ENCODE peak calls at places on chromosomes 6 and 20, in eight cellular contexts. U is endothelial cell of umbilical vein, X is upper lobe of right lung, G is IMR-90, J is lower lobe of right lung, E is sigmoid colon, I is gastrocnemius medialis, A is right atrium auricular region. M is an unnamed sample.
A peak's percentile ranks its signal among the peaks of the same experiment; 100 is the strongest.

GRCh38 chr6:169491482-169491881 is 210.3 kb downstream of the WDR27 start:
- DNase-seq in U (no peak), X (no peak), G (no peak), J (no peak), E (no peak), I (no peak), A (no peak), M (no peak)

GRCh38 chr20:3846740-3847418 is at the start of gene MAVS:
- DNase-seq in U (peak; percentile 84), X (peak; percentile 96), G (peak; percentile 70), J (peak; percentile 92), E (peak; percentile 94), I (peak; percentile 79), A (peak; percentile 85), M (no peak)

GRCh38 chr6:130202782-130203181 is 20.0 kb downstream of the SAMD3 start:
- DNase-seq in U (no peak), X (no peak), G (no peak), J (no peak), E (no peak), I (no peak), A (no peak), M (no peak)

GRCh38 chr20:39318911-39319310 is 356.8 kb downstream of the DHX35 start:
- DNase-seq in U (no peak), X (no peak), G (no peak), J (no peak), E (no peak), I (no peak), A (no peak), M (no peak)

GRCh38 chr6:36463686-36464085 is 20.9 kb downstream of the KCTD20 start:
- DNase-seq in U (no peak), X (no peak), G (peak; percentile 55), J (no peak), E (no peak), I (no peak), A (no peak), M (no peak)

GRCh38 chr6:11428895-11429294 is 108.7 kb upstream of the TMEM170B start:
- DNase-seq in U (no peak), X (no peak), G (peak; percentile 76), J (no peak), E (no peak), I (no peak), A (no peak), M (peak; percentile 93)

GRCh38 chr6:71203211-71203610 is 85.4 kb upstream of the OGFRL1 start:
- DNase-seq in U (no peak), X (no peak), G (no peak), J (no peak), E (no peak), I (no peak), A (no peak), M (no peak)

GRCh38 chr6:165031491-165031890 is 277.9 kb downstream of the C6orf118 start:
- DNase-seq in U (no peak), X (no peak), G (no peak), J (no peak), E (no peak), I (no peak), A (no peak), M (no peak)

GRCh38 chr6:34757687-34758274 is 476 bp downstream of the SNRPC start:
- DNase-seq in U (no peak), X (no peak), G (no peak), J (no peak), E (no peak), I (no peak), A (no peak), M (no peak)

GRCh38 chr6:166933396-166933795 is 23.0 kb downstream of the RNASET2 start:
- DNase-seq in U (no peak), X (no peak), G (no peak), J (no peak), E (no peak), I (no peak), A (no peak), M (no peak)

GRCh38 chr20:47610247-47610944 is 108.7 kb downstream of the NCOA3 start:
- DNase-seq in U (peak; percentile 93), X (no peak), G (peak; percentile 92), J (no peak), E (peak; percentile 71), I (peak; percentile 13), A (peak; percentile 79), M (peak; percentile 85)

GRCh38 chr6:50116797-50117542 is 67.2 kb upstream of the DEFB112 start:
- DNase-seq in U (no peak), X (no peak), G (no peak), J (no peak), E (no peak), I (no peak), A (no peak), M (no peak)

GRCh38 chr20:37999526-38000263 is 33.6 kb downstream of the TTI1 start:
- DNase-seq in U (no peak), X (no peak), G (no peak), J (no peak), E (no peak), I (no peak), A (no peak), M (no peak)
- H3K36me3 ChIP-seq in U (peaks cover 13% of the 10 kb centered on the region), X (peaks cover 97% of the 10 kb centered on the region), G (peaks cover 35% of the 10 kb centered on the region), J (peaks cover 99% of the 10 kb centered on the region), E (peaks cover 32% of the 10 kb centered on the region), I (peaks cover 75% of the 10 kb centered on the region), A (peaks cover 75% of the 10 kb centered on the region), M (peaks cover 1% of the 10 kb centered on the region)

GRCh38 chr20:20859510-20859909 is 147.1 kb upstream of the RALGAPA2 start:
- DNase-seq in U (no peak), X (no peak), G (no peak), J (no peak), E (no peak), I (no peak), A (no peak), M (no peak)

GRCh38 chr20:20860078-20860806 is 147.8 kb upstream of the RALGAPA2 start:
- DNase-seq in U (peak; percentile 81), X (peak; percentile 90), G (peak; percentile 74), J (peak; percentile 90), E (peak; percentile 88), I (peak; percentile 47), A (peak; percentile 89), M (peak; percentile 43)

GRCh38 chr20:20869161-20869560 is 156.7 kb upstream of the RALGAPA2 start:
- DNase-seq in U (no peak), X (no peak), G (no peak), J (no peak), E (no peak), I (no peak), A (no peak), M (no peak)

GRCh38 chr20:20864346-20865096 is 152.1 kb upstream of the RALGAPA2 start:
- DNase-seq in U (no peak), X (no peak), G (no peak), J (no peak), E (no peak), I (no peak), A (no peak), M (no peak)
- TF ChIP-seq CTCF in U (no peak), X (peak; percentile 5), G (no peak), J (no peak), E (peak; percentile 25), I (no peak), A (no peak), M (peak; percentile 24)

DNA sequence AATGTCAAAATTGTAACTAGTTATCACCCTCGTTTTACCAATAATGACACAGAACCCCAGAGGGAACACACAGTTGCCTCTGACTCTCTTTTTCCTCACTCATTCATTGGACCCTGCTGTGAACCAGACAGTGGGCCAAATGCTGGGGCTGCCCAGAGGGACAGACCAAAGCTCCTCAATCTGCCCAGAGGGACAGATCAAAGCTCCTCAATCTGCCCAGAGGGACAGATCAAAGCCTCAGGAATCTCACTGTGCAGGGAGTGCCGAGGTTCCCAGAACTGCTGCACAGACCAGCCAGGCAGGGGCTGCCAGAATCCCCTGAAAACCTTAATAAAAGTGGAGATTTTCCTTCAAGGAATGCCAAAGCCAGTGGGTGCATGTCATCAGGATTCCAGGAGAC is 179.1 kb downstream of the SOD2 start:
- DNase-seq in U (no peak), X (no peak), G (no peak), J (no peak), E (no peak), I (no peak), A (no peak), M (no peak)
- H3K36me3 ChIP-seq in U (no peaks in the 10 kb centered on the region), X (no peaks in the 10 kb centered on the region), G (no peaks in the 10 kb centered on the region), J (no peaks in the 10 kb centered on the region), E (no peaks in the 10 kb centered on the region), I (no peaks in the 10 kb centered on the region), A (no peaks in the 10 kb centered on the region), M (no peaks in the 10 kb centered on the region)

GRCh38 chr6:44246663-44247337 is at the start of gene HSP90AB1:
- DNase-seq in U (peak; percentile 98), X (peak; percentile 95), G (peak; percentile 98), J (peak; percentile 96), E (peak; percentile 99), I (peak; percentile 97), A (peak; percentile 98), M (peak; percentile 95)

GRCh38 chr6:44245391-44245911 is 1.4 kb upstream of the HSP90AB1 start:
- DNase-seq in U (no peak), X (no peak), G (no peak), J (no peak), E (no peak), I (no peak), A (no peak), M (no peak)

GRCh38 chr6:44247338-44248302 is 719 bp downstream of the HSP90AB1 start:
- DNase-seq in U (peak; percentile 66), X (peak; percentile 90), G (peak; percentile 38), J (peak; percentile 84), E (peak; percentile 87), I (peak; percentile 59), A (no peak), M (no peak)

GRCh38 chr6:44248579-44248978 is 1.7 kb downstream of the HSP90AB1 start:
- DNase-seq in U (no peak), X (no peak), G (no peak), J (no peak), E (no peak), I (no peak), A (no peak), M (no peak)

GRCh38 chr6:44245912-44246662 is 814 bp upstream of the HSP90AB1 start:
- DNase-seq in U (peak; percentile 83), X (peak; percentile 97), G (peak; percentile 81), J (peak; percentile 93), E (peak; percentile 94), I (peak; percentile 81), A (peak; percentile 88), M (no peak)
- TF ChIP-seq CTCF in U (peak; percentile 17), X (peak; percentile 19), G (peak; percentile 26), J (peak; percentile 24), E (no peak), I (no peak), A (no peak), M (peak; percentile 27)